ENCODE peak calls at places on chromosome 2, in eight cellular contexts. M is cardiac fibroblast; A is Calu3; W is mesothelial cell of epicardium; Y is breast epithelium; O is CD4-positive, alpha-beta T cell; F is GM23338; K is psoas muscle. R is an unnamed sample.

GRCh38 chr2:40497251-40497859 is 45.5 kb upstream of the SLC8A1 start:
- DNase-seq in M (peak), A (no peak), W (no peak), Y (no peak), O (no peak), F (no peak), K (no peak), R (no peak)

GRCh38 chr2:120247851-120248250 is 4.8 kb upstream of the RALB start:
- DNase-seq in M (no peak), A (no peak), W (no peak), Y (no peak), O (no peak), F (no peak), K (no peak), R (no peak)

GRCh38 chr2:95058989-95059601 is 33.6 kb downstream of the MAL start:
- DNase-seq in M (no peak), A (no peak), W (no peak), Y (no peak), O (no peak), F (no peak), K (no peak), R (no peak)

GRCh38 chr2:237486334-237486818 is 675 bp upstream of the MLPH start:
- DNase-seq in M (peak), A (no peak), W (no peak), Y (no peak), O (no peak), F (peak), K (no peak), R (no peak)

GRCh38 chr2:36965751-36966369 is 476 bp downstream of the STRN start:
- DNase-seq in M (no peak), A (peak), W (peak), Y (peak), O (peak), F (peak), K (no peak), R (peak)

GRCh38 chr2:6986251-6986893 is 69.2 kb downstream of the RNF144A start:
- DNase-seq in M (peak), A (peak), W (no peak), Y (no peak), O (no peak), F (peak), K (no peak), R (no peak)

GRCh38 chr2:210225461-210225798 is 183 bp upstream of the ACADL start:
- DNase-seq in M (peak), A (no peak), W (no peak), Y (no peak), O (no peak), F (no peak), K (no peak), R (no peak)

GRCh38 chr2:164840930-164841718 is 499 bp downstream of the COBLL1 start:
- DNase-seq in M (peak), A (peak), W (peak), Y (peak), O (no peak), F (peak), K (peak), R (peak)

GRCh38 chr2:106843910-106844250 is 42.1 kb downstream of the ST6GAL2 start:
- DNase-seq in M (no peak), A (no peak), W (no peak), Y (no peak), O (no peak), F (no peak), K (no peak), R (no peak)

GRCh38 chr2:194765723-194766122 is 891.3 kb upstream of the SLC39A10 start:
- DNase-seq in M (no peak), A (no peak), W (no peak), Y (no peak), O (no peak), F (peak), K (no peak), R (no peak)

GRCh38 chr2:140586379-140586778 is 1544.4 kb downstream of the LRP1B start:
- DNase-seq in M (peak), A (peak), W (no peak), Y (no peak), O (no peak), F (peak), K (no peak), R (no peak)

GRCh38 chr2:161418715-161419337 is 2.7 kb downstream of the TBR1 start:
- DNase-seq in M (no peak), A (no peak), W (peak), Y (no peak), O (no peak), F (peak), K (no peak), R (no peak)

GRCh38 chr2:159712929-159713575 is 746 bp downstream of the MARCHF7 start:
- DNase-seq in M (peak), A (no peak), W (no peak), Y (no peak), O (no peak), F (peak), K (no peak), R (no peak)

GRCh38 chr2:105325389-105325963 is 4.1 kb downstream of the TGFBRAP1 start:
- DNase-seq in M (peak), A (no peak), W (no peak), Y (no peak), O (no peak), F (peak), K (no peak), R (no peak)

GRCh38 chr2:197498937-197499593 is 575 bp downstream of the HSPD1 start:
- DNase-seq in M (peak), A (peak), W (peak), Y (peak), O (peak), F (peak), K (peak), R (peak)

GRCh38 chr2:209663149-209663548 is 108.5 kb upstream of the UNC80 start:
- DNase-seq in M (peak), A (no peak), W (no peak), Y (no peak), O (no peak), F (no peak), K (no peak), R (no peak)

GRCh38 chr2:38095996-38096861 is 20.3 kb upstream of the CYP1B1 start:
- DNase-seq in M (peak), A (peak), W (peak), Y (peak), O (no peak), F (peak), K (peak), R (no peak)

GRCh38 chr2:77839102-77839501 is 316.9 kb upstream of the LRRTM4 start:
- DNase-seq in M (no peak), A (no peak), W (no peak), Y (no peak), O (no peak), F (no peak), K (no peak), R (no peak)

GRCh38 chr2:229257980-229258379 is 13.1 kb downstream of the PID1 start:
- DNase-seq in M (no peak), A (no peak), W (no peak), Y (no peak), O (no peak), F (no peak), K (peak), R (no peak)

GRCh38 chr2:37366773-37367172 is 22.3 kb downstream of the QPCT start:
- DNase-seq in M (no peak), A (no peak), W (no peak), Y (no peak), O (no peak), F (no peak), K (no peak), R (no peak)

GRCh38 chr2:46298522-46299351 is 1.5 kb downstream of the EPAS1 start:
- DNase-seq in M (peak), A (peak), W (peak), Y (peak), O (no peak), F (peak), K (peak), R (peak)

GRCh38 chr2:10776231-10776977 is 36.2 kb downstream of the PDIA6 start:
- DNase-seq in M (no peak), A (no peak), W (no peak), Y (no peak), O (no peak), F (no peak), K (no peak), R (no peak)

GRCh38 chr2:219911541-219911940 is 284.1 kb downstream of the SLC4A3 start:
- DNase-seq in M (no peak), A (no peak), W (no peak), Y (no peak), O (no peak), F (no peak), K (no peak), R (no peak)

GRCh38 chr2:234355052-234355720 is 141.7 kb downstream of the ARL4C start:
- DNase-seq in M (no peak), A (no peak), W (no peak), Y (no peak), O (no peak), F (peak), K (no peak), R (no peak)

GRCh38 chr2:98026927-98027522 is 31.3 kb upstream of the TMEM131 start:
- DNase-seq in M (no peak), A (no peak), W (no peak), Y (no peak), O (no peak), F (no peak), K (no peak), R (no peak)

GRCh38 chr2:157487271-157487610 is 43.4 kb upstream of the CYTIP start:
- DNase-seq in M (no peak), A (no peak), W (no peak), Y (no peak), O (no peak), F (no peak), K (no peak), R (no peak)

GRCh38 chr2:197311521-197312033 is 997 bp upstream of the ANKRD44 start:
- DNase-seq in M (peak), A (peak), W (no peak), Y (no peak), O (no peak), F (no peak), K (no peak), R (no peak)

GRCh38 chr2:172829229-172829628 is 93.6 kb downstream of the RAPGEF4 start:
- DNase-seq in M (peak), A (no peak), W (no peak), Y (no peak), O (no peak), F (no peak), K (no peak), R (no peak)

GRCh38 chr2:95730813-95731212 is 139.0 kb downstream of the TRIM43 start:
- DNase-seq in M (peak), A (no peak), W (no peak), Y (no peak), O (no peak), F (no peak), K (no peak), R (no peak)

GRCh38 chr2:174678395-174678794 is 80.8 kb upstream of the WIPF1 start:
- DNase-seq in M (no peak), A (no peak), W (no peak), Y (no peak), O (no peak), F (no peak), K (no peak), R (no peak)

DNA sequence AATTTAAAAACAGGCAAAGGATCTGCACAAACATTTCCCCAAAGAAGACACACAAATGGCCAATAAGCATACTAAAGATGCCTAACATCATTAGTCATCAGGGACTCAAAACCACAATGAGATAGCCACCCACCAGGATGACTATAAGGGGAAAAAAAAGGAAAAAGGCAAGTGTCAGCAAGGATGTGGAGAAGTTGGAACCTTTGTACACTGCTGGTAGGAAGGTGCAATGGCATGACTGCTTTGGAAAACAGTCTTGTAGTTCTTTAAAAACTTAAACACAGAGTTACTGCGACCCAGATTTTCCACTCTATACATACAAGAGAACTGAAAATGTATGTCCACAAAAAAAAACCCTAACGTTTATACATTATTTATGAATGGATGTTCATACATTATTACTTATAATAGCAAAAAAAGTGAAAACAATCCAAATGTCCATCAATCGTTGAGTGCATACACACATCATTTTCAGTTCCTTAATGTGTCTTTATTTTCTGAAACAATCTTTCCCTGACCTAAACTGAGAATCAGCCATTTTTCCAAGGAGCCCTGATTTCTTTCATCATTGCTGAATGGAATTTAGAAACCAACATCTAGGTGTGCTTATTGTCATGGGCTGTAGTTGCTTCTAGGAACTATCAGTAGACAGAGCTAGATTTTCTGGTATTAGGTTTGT is 64.7 kb upstream of the TLK1 start:
- DNase-seq in M (peak), A (peak), W (no peak), Y (no peak), O (no peak), F (no peak), K (no peak), R (no peak)
- TF ChIP-seq CTCF in M (peak), A (peak), W (no peak), Y (no peak), O (no peak), F (no peak), K (no peak), R (no peak)

GRCh38 chr2:65436825-65437221 is 4.4 kb upstream of the SPRED2 start:
- DNase-seq in M (no peak), A (no peak), W (no peak), Y (no peak), O (no peak), F (peak), K (no peak), R (peak)

GRCh38 chr2:65434592-65435241 is 2.3 kb upstream of the SPRED2 start:
- DNase-seq in M (no peak), A (no peak), W (no peak), Y (no peak), O (no peak), F (peak), K (no peak), R (no peak)

GRCh38 chr2:65437392-65438135 is 5.2 kb upstream of the SPRED2 start:
- DNase-seq in M (no peak), A (no peak), W (no peak), Y (no peak), O (no peak), F (peak), K (no peak), R (no peak)

GRCh38 chr2:65436169-65436824 is 3.9 kb upstream of the SPRED2 start:
- DNase-seq in M (peak), A (peak), W (peak), Y (peak), O (no peak), F (peak), K (peak), R (peak)

GRCh38 chr2:65435625-65436168 is 3.3 kb upstream of the SPRED2 start:
- DNase-seq in M (peak), A (peak), W (peak), Y (peak), O (no peak), F (peak), K (peak), R (peak)
- TF ChIP-seq CTCF in M (no peak), A (no peak), W (no peak), Y (no peak), O (no peak), F (peak), K (peak), R (no peak)

GRCh38 chr2:232522014-232522854 is 2.0 kb downstream of the PRSS56 start:
- DNase-seq in M (peak), A (peak), W (peak), Y (no peak), O (peak), F (peak), K (peak), R (peak)
- TF ChIP-seq CTCF in M (peak), A (peak), W (peak), Y (peak), O (peak), F (peak), K (peak), R (peak)

GRCh38 chr2:27663160-27663462 is 303 bp downstream of the SUPT7L start:
- DNase-seq in M (no peak), A (no peak), W (no peak), Y (no peak), O (no peak), F (no peak), K (peak), R (no peak)

GRCh38 chr2:27664245-27664574 is 521 bp downstream of the SLC4A1AP start:
- DNase-seq in M (no peak), A (no peak), W (no peak), Y (no peak), O (no peak), F (no peak), K (no peak), R (no peak)

GRCh38 chr2:27661371-27661770 is 2.0 kb downstream of the SUPT7L start:
- DNase-seq in M (no peak), A (no peak), W (no peak), Y (no peak), O (no peak), F (no peak), K (no peak), R (no peak)

GRCh38 chr2:27664622-27665363 is 1.1 kb downstream of the SLC4A1AP start:
- DNase-seq in M (no peak), A (no peak), W (no peak), Y (no peak), O (no peak), F (no peak), K (no peak), R (no peak)

GRCh38 chr2:27663463-27664244 is at the start of the genes SLC4A1AP and SUPT7L:
- DNase-seq in M (peak), A (peak), W (peak), Y (peak), O (peak), F (peak), K (peak), R (peak)
- TF ChIP-seq CTCF in M (peak), A (no peak), W (no peak), Y (no peak), O (no peak), F (no peak), K (no peak), R (no peak)

DNA sequence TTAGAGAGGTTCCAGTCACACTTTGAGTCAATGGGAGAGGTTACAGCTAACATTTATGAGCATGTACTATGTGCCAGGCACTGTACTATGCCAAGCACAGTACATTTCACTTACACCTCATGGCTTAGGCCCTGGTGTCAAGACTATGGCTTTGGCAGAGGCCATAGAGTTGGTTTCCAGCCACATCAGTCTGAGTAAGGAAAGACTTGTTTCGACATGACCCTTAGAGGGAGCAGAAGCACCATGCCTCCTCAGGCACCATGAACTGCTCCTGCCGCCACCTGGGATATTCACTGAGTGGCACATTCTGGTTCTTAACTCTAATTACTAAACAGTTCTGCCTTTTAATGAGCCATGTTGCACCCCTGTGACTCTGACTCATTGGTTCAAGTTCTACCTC is 12.7 kb downstream of the DGUOK start:
- DNase-seq in M (peak), A (no peak), W (no peak), Y (no peak), O (no peak), F (peak), K (no peak), R (no peak)
- TF ChIP-seq CTCF in M (no peak), A (no peak), W (no peak), Y (no peak), O (peak), F (peak), K (peak), R (no peak)

GRCh38 chr2:126972272-126972626 is 73.6 kb downstream of the TEX51 start:
- DNase-seq in M (no peak), A (no peak), W (no peak), Y (no peak), O (no peak), F (no peak), K (no peak), R (no peak)
- TF ChIP-seq CTCF in M (no peak), A (peak), W (peak), Y (no peak), O (peak), F (no peak), K (no peak), R (no peak)

R was measured in activated B cell treated with CpG ODN at 0.5 μM for 24 hours.